ENCODE peak calls at places on chromosomes 13 and 19, in nine cellular contexts. R is HEK293T; K is activated CD4-positive, alpha-beta T cell treated with anti-CD3 and anti-CD28 coated beads, Interleukin-2, amount 10 ng/mL, durations not matched to agents 7 days and 5 days; T is CD4-positive, alpha-beta T cell; Q is cardiac muscle cell; N is stimulated activated CD4-positive, alpha-beta T cell treated with anti-CD3 and anti-CD28 coated beads, Interleukin-2, amount 100 ng/mL, for 48 hours; W is ACHN; E is colonic mucosa; B is naive B cell. G is an unnamed sample.
A peak's percentile ranks its signal among the peaks of the same experiment; 100 is the strongest.

GRCh38 chr19:7191946-7192691 is 102.1 kb downstream of the INSR start:
- DNase-seq in R (no peak), K (peak; percentile 68), T (peak; percentile 45), Q (no peak), N (no peak), W (no peak), E (no peak), B (no peak), G (no peak)

GRCh38 chr19:1138121-1138520 is 34.3 kb downstream of the GPX4 start:
- DNase-seq in R (no peak), K (no peak), T (no peak), Q (no peak), N (no peak), W (no peak), E (no peak), B (no peak), G (no peak)

GRCh38 chr19:4354897-4355296 is 11.5 kb downstream of the MPND start:
- DNase-seq in R (no peak), K (no peak), T (no peak), Q (no peak), N (no peak), W (no peak), E (no peak), B (no peak), G (no peak)

GRCh38 chr19:5828661-5829566 is 10.6 kb downstream of the FUT6 start:
- DNase-seq in R (peak; percentile 70), K (no peak), T (no peak), Q (peak; percentile 96), N (peak; percentile 25), W (peak; percentile 24), E (no peak), B (no peak), G (no peak)

GRCh38 chr19:2032296-2032941 is 16.9 kb upstream of the BTBD2 start:
- DNase-seq in R (no peak), K (peak; percentile 54), T (peak; percentile 54), Q (no peak), N (no peak), W (peak; percentile 90), E (peak; percentile 98), B (peak; percentile 28), G (no peak)

GRCh38 chr13:101535192-101535746 is 82.8 kb downstream of the ITGBL1 start:
- DNase-seq in R (no peak), K (no peak), T (no peak), Q (no peak), N (no peak), W (no peak), E (no peak), B (no peak), G (no peak)

GRCh38 chr13:31850041-31850440 is 110.7 kb downstream of the RXFP2 start:
- DNase-seq in R (no peak), K (no peak), T (no peak), Q (no peak), N (no peak), W (no peak), E (no peak), B (no peak), G (no peak)

GRCh38 chr13:26919311-26919710 is 158.7 kb upstream of the GPR12 start:
- DNase-seq in R (no peak), K (no peak), T (no peak), Q (no peak), N (no peak), W (no peak), E (no peak), B (no peak), G (no peak)

GRCh38 chr13:46896346-46897138 is at the start of gene HTR2A:
- DNase-seq in R (no peak), K (peak; percentile 13), T (no peak), Q (peak; percentile 7), N (no peak), W (peak; percentile 10), E (no peak), B (no peak), G (no peak)

GRCh38 chr13:29575098-29575497 is 20.4 kb downstream of the SLC7A1 start:
- DNase-seq in R (no peak), K (no peak), T (no peak), Q (no peak), N (no peak), W (no peak), E (no peak), B (no peak), G (no peak)

GRCh38 chr19:55340784-55341147 is 1.1 kb downstream of the KMT5C start:
- DNase-seq in R (no peak), K (peak; percentile 42), T (no peak), Q (peak; percentile 39), N (no peak), W (peak; percentile 16), E (peak; percentile 39), B (no peak), G (peak; percentile 25)

G was measured in neural crest cell.